ENCODE peak calls at places on chromosomes 13 and 19, in seven cellular contexts. G, A, N, H, O, U and M are unnamed samples.

GRCh38 chr19:33438016-33438671 is 64.6 kb downstream of the CEBPG start:
- DNase-seq in G (peak; percentile 66), A (no peak), N (peak; percentile 71), H (peak; percentile 34), O (peak; percentile 10), U (no peak), M (peak; percentile 28)

GRCh38 chr13:36509369-36509768 is 77.1 kb downstream of the CCNA1 start:
- DNase-seq in G (no peak), A (no peak), N (no peak), H (no peak), O (no peak), U (no peak), M (no peak)

GRCh38 chr19:44876930-44877530 is 14.0 kb upstream of the TOMM40 start:
- DNase-seq in G (no peak), A (no peak), N (no peak), H (no peak), O (no peak), U (no peak), M (no peak)

GRCh38 chr19:55481148-55482127 is 3.5 kb upstream of the NAT14 start:
- DNase-seq in G (no peak), A (no peak), N (no peak), H (no peak), O (no peak), U (no peak), M (no peak)

GRCh38 chr13:24251525-24251924 is 57.9 kb upstream of the C1QTNF9 start:
- DNase-seq in G (peak; percentile 52), A (no peak), N (no peak), H (no peak), O (no peak), U (no peak), M (no peak)

GRCh38 chr19:10812902-10813404 is 23.1 kb downstream of the TMED1 start:
- DNase-seq in G (peak; percentile 83), A (peak; percentile 62), N (peak; percentile 73), H (peak; percentile 45), O (peak; percentile 97), U (no peak), M (no peak)

GRCh38 chr19:5261151-5261890 is 79.3 kb downstream of the PTPRS start:
- DNase-seq in G (no peak), A (peak; percentile 91), N (peak; percentile 42), H (no peak), O (no peak), U (no peak), M (no peak)

GRCh38 chr13:41411536-41411935 is 45.8 kb upstream of the RGCC start:
- DNase-seq in G (no peak), A (peak; percentile 50), N (no peak), H (no peak), O (peak; percentile 71), U (no peak), M (no peak)

GRCh38 chr13:59641758-59642157 is 522.0 kb downstream of the DIAPH3 start:
- DNase-seq in G (no peak), A (no peak), N (no peak), H (no peak), O (no peak), U (no peak), M (no peak)

GRCh38 chr13:102309110-102309509 is 92.7 kb downstream of the FGF14 start:
- DNase-seq in G (no peak), A (peak; percentile 48), N (no peak), H (no peak), O (no peak), U (no peak), M (peak; percentile 44)

GRCh38 chr13:111204438-111205177 is 89.5 kb downstream of the ARHGEF7 start:
- DNase-seq in G (peak; percentile 86), A (peak; percentile 46), N (peak; percentile 75), H (no peak), O (peak; percentile 84), U (peak; percentile 55), M (peak; percentile 73)

GRCh38 chr19:3816566-3817218 is 30.5 kb upstream of the MATK start:
- DNase-seq in G (no peak), A (no peak), N (no peak), H (no peak), O (no peak), U (no peak), M (no peak)

GRCh38 chr19:3819989-3820388 is 33.8 kb upstream of the MATK start:
- DNase-seq in G (no peak), A (no peak), N (no peak), H (no peak), O (no peak), U (no peak), M (no peak)

GRCh38 chr19:3817761-3818160 is 31.6 kb upstream of the MATK start:
- DNase-seq in G (no peak), A (no peak), N (no peak), H (no peak), O (no peak), U (no peak), M (no peak)

GRCh38 chr19:3818479-3818878 is 32.3 kb upstream of the MATK start:
- DNase-seq in G (no peak), A (peak; percentile 42), N (no peak), H (no peak), O (peak; percentile 31), U (no peak), M (no peak)

GRCh38 chr19:3818918-3819317 is 32.7 kb upstream of the MATK start:
- DNase-seq in G (no peak), A (no peak), N (no peak), H (no peak), O (no peak), U (no peak), M (no peak)
- H3K27me3 ChIP-seq in G (no peaks in the 10 kb centered on the region), A (no peaks in the 10 kb centered on the region), N (peaks cover 10% of the 10 kb centered on the region), H (no peaks in the 10 kb centered on the region), O (peaks cover 9% of the 10 kb centered on the region), U (no peaks in the 10 kb centered on the region), M (peaks cover 6% of the 10 kb centered on the region)

DNA sequence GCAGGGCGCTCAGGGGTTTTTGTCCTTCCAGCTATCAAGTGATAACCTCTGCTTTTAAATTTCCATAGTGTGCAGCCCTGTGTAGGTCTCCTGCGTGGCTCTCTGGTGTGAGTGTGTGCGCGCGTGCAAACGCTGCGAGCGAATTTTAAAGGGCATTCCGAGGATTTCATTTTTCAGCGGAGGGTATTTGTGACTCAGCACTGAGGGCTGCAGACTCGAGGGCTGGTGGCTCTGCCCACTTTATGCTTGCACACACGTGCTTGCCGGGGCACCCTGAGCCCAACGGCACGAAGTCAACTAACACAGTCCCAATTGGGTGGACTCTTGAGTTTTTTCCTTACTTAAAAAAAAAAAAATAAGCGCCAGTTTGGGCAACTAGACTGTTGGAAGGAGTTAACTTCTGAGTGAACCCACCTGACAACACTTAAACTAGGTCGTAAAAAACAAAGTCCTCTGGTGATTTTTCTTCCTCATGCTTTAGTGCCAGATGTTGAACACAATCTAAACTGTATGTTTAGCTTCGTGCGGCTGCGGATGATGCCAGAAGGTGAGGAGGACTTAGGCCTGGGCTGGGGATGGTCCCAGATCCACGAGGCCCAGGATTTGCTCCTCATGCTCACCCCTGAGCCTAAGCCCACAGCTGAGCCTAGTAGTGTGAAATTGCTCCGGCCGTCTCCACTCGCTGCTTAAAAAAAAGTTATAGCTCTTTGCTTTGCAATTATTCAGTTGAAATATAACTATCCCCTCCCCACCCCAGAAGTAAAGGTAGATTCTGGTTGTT is 2.1 kb downstream of the FGF9 start:
- DNase-seq in G (no peak), A (no peak), N (no peak), H (no peak), O (no peak), U (no peak), M (no peak)
- H3K4me3 ChIP-seq in G (peak overlapping the region; percentile 58), A (no peak overlapping the region), N (peak overlapping the region; percentile 79), H (peak overlapping the region; percentile 44), O (peak overlapping the region; percentile 51), U (no peak overlapping the region), M (peak overlapping the region; percentile 72)

GRCh38 chr19:41529484-41530183 is 46.3 kb upstream of the CEACAM21 start:
- DNase-seq in G (no peak), A (no peak), N (no peak), H (no peak), O (no peak), U (no peak), M (no peak)

GRCh38 chr19:41527079-41527478 is 48.9 kb upstream of the CEACAM21 start:
- DNase-seq in G (no peak), A (no peak), N (no peak), H (no peak), O (no peak), U (no peak), M (no peak)

GRCh38 chr19:41530761-41531301 is 45.1 kb upstream of the CEACAM21 start:
- DNase-seq in G (no peak), A (no peak), N (no peak), H (no peak), O (no peak), U (no peak), M (no peak)

GRCh38 chr19:41530184-41530534 is 45.8 kb upstream of the CEACAM21 start:
- DNase-seq in G (no peak), A (no peak), N (no peak), H (no peak), O (no peak), U (no peak), M (no peak)

GRCh38 chr19:41528106-41528505 is 47.9 kb upstream of the CEACAM21 start:
- DNase-seq in G (no peak), A (peak; percentile 65), N (no peak), H (no peak), O (no peak), U (no peak), M (no peak)
- H3K27me3 ChIP-seq in G (no peaks in the 10 kb centered on the region), A (no peaks in the 10 kb centered on the region), N (no peaks in the 10 kb centered on the region), H (peaks cover 11% of the 10 kb centered on the region), O (peaks cover 7% of the 10 kb centered on the region), U (no peaks in the 10 kb centered on the region), M (peaks cover 7% of the 10 kb centered on the region)

GRCh38 chr19:51179297-51179696 is 37.2 kb downstream of the SIGLEC7 start:
- DNase-seq in G (no peak), A (no peak), N (no peak), H (no peak), O (no peak), U (no peak), M (no peak)

GRCh38 chr19:51181377-51181912 is 39.3 kb downstream of the SIGLEC7 start:
- DNase-seq in G (no peak), A (no peak), N (no peak), H (no peak), O (no peak), U (no peak), M (no peak)

GRCh38 chr19:51183629-51184028 is 41.3 kb upstream of the CD33 start:
- DNase-seq in G (no peak), A (no peak), N (no peak), H (no peak), O (no peak), U (no peak), M (no peak)

GRCh38 chr19:51185069-51185867 is 39.6 kb upstream of the CD33 start:
- DNase-seq in G (no peak), A (no peak), N (no peak), H (no peak), O (no peak), U (no peak), M (no peak)

DNA sequence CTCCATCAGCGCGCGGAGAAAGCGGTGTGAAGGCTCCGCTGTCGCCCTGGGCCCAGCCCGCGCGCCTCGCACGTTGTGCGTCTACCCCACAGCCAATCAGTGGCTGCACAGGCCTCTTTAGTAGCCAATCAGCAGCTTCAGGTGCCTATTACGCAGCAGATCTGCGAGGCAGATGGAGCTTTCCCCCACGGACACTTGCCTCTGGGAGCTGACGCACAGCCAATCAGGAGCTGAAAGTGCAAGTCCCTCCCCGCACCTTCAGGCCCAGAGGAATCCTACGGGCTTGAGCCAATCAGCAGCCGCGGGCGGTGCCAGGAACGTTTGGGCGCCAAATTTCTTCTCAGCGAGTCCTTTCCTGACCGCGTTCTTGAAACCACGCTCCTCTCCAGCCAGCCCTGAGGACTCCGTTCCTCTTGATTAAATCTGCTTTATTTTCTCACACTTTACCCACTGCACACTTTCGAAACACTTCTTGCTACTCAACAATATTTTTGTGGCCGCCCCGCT is 39.9 kb downstream of the SIGLEC7 start:
- DNase-seq in G (no peak), A (no peak), N (no peak), H (no peak), O (no peak), U (no peak), M (no peak)
- H3K4me3 ChIP-seq in G (no peak overlapping the region), A (no peak overlapping the region), N (no peak overlapping the region), H (no peak overlapping the region), O (no peak overlapping the region), U (no peak overlapping the region), M (no peak overlapping the region)